ENCODE peak calls at places on chromosomes 1 and 21, in ten cellular contexts. O, D, E, N, L, I, J, F, X and U are unnamed samples.
A peak's percentile ranks its signal among the peaks of the same experiment; 100 is the strongest.

GRCh38 chr21:39048064-39048463 is 135.2 kb downstream of the PSMG1 start:
- DNase-seq in D (no peak), J (no peak), F (no peak), E (no peak), I (no peak), O (peak; percentile 60), X (no peak), N (no peak), L (no peak), U (no peak)

GRCh38 chr1:110945626-110946025 is 18.1 kb downstream of the LRIF1 start:
- DNase-seq in I (no peak), X (peak; percentile 8), O (no peak), E (no peak), F (no peak), N (no peak), D (no peak), J (no peak), L (no peak), U (no peak)

GRCh38 chr1:44170281-44170823 is 28.9 kb upstream of the KLF18 start:
- DNase-seq in L (no peak), F (no peak), J (no peak), X (no peak), O (no peak), N (no peak), I (no peak), D (no peak), E (no peak), U (no peak)

GRCh38 chr21:43645414-43645891 is 13.8 kb downstream of the HSF2BP start:
- DNase-seq in N (peak; percentile 64), L (peak; percentile 71), I (no peak), X (peak; percentile 89), J (peak; percentile 41), E (peak; percentile 67), O (peak; percentile 58), D (no peak), F (peak; percentile 57), U (peak; percentile 20)

GRCh38 chr1:181391297-181391905 is 91.9 kb upstream of the CACNA1E start:
- DNase-seq in I (no peak), O (no peak), X (no peak), L (no peak), F (no peak), D (no peak), J (no peak), N (no peak), E (no peak), U (peak; percentile 75)

GRCh38 chr1:25615172-25615541 is 1.4 kb upstream of the MAN1C1 start:
- DNase-seq in F (no peak), D (no peak), N (no peak), E (no peak), O (no peak), J (no peak), X (no peak), I (no peak), L (no peak), U (no peak)

GRCh38 chr1:66723985-66724384 is 28.3 kb upstream of the DYNLT5 start:
- DNase-seq in L (no peak), E (no peak), F (no peak), J (no peak), D (no peak), X (no peak), I (no peak), O (no peak), N (no peak), U (no peak)

GRCh38 chr1:156626079-156626438 is 6.8 kb downstream of the HAPLN2 start:
- DNase-seq in L (no peak), X (no peak), I (no peak), N (no peak), D (no peak), E (no peak), J (no peak), F (no peak), O (no peak), U (no peak)

GRCh38 chr1:6601049-6601864 is 1.4 kb downstream of the KLHL21 start:
- DNase-seq in L (peak; percentile 88), D (peak; percentile 91), X (peak; percentile 90), N (peak; percentile 91), J (peak; percentile 83), F (peak; percentile 83), I (peak; percentile 86), O (peak; percentile 78), E (peak; percentile 84), U (peak; percentile 87)

GRCh38 chr1:6603851-6604558 is 1.3 kb upstream of the KLHL21 start:
- DNase-seq in J (peak; percentile 80), D (peak; percentile 87), L (peak; percentile 79), X (no peak), E (peak; percentile 76), I (no peak), N (peak; percentile 80), F (peak; percentile 84), O (peak; percentile 81), U (peak; percentile 74)

GRCh38 chr1:6601865-6602668 is 602 bp downstream of the KLHL21 start:
- DNase-seq in O (no peak), N (no peak), F (peak; percentile 61), E (no peak), X (peak; percentile 56), D (peak; percentile 91), I (no peak), J (peak; percentile 73), L (peak; percentile 61), U (peak; percentile 61)

GRCh38 chr1:6603424-6603850 is 768 bp upstream of the KLHL21 start:
- DNase-seq in F (peak; percentile 61), O (peak; percentile 70), I (no peak), X (peak; percentile 85), N (no peak), E (peak; percentile 48), D (peak; percentile 90), L (peak; percentile 76), J (peak; percentile 49), U (no peak)

DNA sequence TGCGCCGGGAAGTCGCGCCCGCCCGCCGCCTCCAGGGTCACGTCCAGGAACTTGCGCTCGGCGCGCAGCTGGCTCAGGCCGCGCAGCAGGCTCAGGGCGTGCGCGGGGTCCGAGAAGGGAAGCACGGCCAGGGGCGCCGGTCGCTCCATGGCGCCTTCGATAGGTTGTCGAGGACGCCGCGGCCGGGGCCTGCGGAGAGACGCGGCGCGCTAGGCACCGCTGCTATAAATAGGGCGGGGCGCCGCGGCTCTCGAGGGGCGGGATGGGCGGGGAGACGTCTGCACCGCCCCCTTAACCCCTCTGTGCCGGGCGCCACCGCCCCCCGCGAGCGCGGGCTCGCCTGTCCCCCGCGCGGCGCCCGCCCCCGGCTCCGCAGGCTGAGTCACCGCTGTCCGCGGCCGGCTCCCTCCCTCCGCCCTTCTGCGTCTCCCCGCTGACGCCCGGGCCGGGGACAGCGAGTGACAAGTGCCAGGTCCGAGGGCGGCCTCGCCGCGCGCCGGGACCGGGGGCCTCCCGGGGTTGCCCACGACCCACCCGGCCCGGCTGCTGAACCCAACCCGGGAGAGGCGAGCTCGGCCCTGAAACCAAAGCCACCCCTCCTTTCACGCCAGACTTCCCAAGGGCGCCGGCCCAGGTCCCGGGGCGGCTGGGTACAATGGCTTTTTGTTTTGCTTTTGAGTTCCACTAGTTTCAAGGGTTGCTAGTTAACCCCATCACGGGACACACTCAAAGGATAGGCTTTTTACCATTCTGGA is at the start of gene KLHL21:
- DNase-seq in E (peak; percentile 75), X (peak; percentile 93), D (peak; percentile 97), F (peak; percentile 89), I (peak; percentile 66), O (peak; percentile 93), L (peak; percentile 93), N (peak; percentile 87), J (peak; percentile 95), U (peak; percentile 93)
- TF ChIP-seq POLR2A in E (peak; percentile 86), X (peak; percentile 76), D (peak; percentile 38), F (no peak), I (peak; percentile 89), O (peak; percentile 70), L (peak; percentile 92), N (peak; percentile 85), J (peak; percentile 92), U (peak; percentile 92)

DNA sequence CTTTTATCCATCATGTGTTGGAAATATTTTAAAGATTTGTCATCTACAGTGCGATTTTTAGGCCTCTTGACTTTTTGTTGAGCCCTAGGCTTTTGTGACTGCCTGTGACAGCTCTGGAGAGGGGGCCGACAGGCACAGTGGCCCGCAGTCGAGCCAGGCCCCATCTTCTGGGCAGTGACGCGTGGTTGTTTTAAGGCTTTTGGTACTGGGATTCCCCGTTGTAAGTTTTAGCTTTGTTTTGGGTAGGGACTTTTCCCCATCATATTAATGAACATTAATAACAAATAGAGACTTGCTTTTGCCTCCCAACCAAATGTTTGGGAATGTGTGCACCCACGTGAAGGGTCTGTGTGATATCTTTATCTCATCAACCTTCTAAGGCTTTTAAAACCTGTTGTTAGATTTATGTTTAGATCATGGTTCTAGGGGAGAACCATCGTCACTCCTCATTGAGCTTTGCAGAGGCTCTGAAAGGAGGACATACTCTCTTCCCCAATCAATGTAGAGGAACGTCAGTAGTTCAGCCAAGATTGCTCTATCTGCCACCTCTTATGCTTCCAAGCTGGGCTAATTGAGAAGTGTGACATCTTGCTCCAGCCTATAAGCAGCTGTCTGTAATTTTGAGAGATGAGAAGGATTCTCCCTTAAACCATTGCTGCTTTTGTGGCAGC is 34.6 kb downstream of the MAPKAPK2 start:
- DNase-seq in D (no peak), E (no peak), I (no peak), J (no peak), X (no peak), O (no peak), F (no peak), N (no peak), L (no peak), U (no peak)
- TF ChIP-seq POLR2A in D (no peak), E (no peak), I (no peak), J (no peak), X (no peak), O (no peak), F (no peak), N (no peak), L (no peak), U (no peak)

GRCh38 chr21:35025206-35026152 is 23.6 kb downstream of the RUNX1 start:
- DNase-seq in J (no peak), D (no peak), X (peak; percentile 62), F (no peak), N (no peak), O (no peak), I (no peak), E (no peak), L (no peak), U (no peak)

GRCh38 chr21:35027558-35028450 is 21.3 kb downstream of the RUNX1 start:
- DNase-seq in F (no peak), O (no peak), J (no peak), X (peak; percentile 35), N (no peak), D (no peak), E (no peak), L (no peak), I (no peak), U (no peak)

GRCh38 chr21:35026153-35026499 is 23.0 kb downstream of the RUNX1 start:
- DNase-seq in J (no peak), O (no peak), F (no peak), I (no peak), D (no peak), N (no peak), L (no peak), X (peak; percentile 64), E (no peak), U (no peak)

GRCh38 chr21:35028451-35028757 is 20.7 kb downstream of the RUNX1 start:
- DNase-seq in L (no peak), J (no peak), D (no peak), X (no peak), E (no peak), F (no peak), N (no peak), O (no peak), I (no peak), U (no peak)

GRCh38 chr21:35026617-35027557 is 22.2 kb downstream of the RUNX1 start:
- DNase-seq in X (peak; percentile 98), J (peak; percentile 69), E (peak; percentile 29), N (no peak), I (peak; percentile 27), L (no peak), O (peak; percentile 44), F (peak; percentile 74), D (peak; percentile 98), U (peak; percentile 21)
- TF ChIP-seq POLR2A in X (peak; percentile 35), J (no peak), E (no peak), N (no peak), I (no peak), L (no peak), O (no peak), F (no peak), D (no peak), U (no peak)

DNA sequence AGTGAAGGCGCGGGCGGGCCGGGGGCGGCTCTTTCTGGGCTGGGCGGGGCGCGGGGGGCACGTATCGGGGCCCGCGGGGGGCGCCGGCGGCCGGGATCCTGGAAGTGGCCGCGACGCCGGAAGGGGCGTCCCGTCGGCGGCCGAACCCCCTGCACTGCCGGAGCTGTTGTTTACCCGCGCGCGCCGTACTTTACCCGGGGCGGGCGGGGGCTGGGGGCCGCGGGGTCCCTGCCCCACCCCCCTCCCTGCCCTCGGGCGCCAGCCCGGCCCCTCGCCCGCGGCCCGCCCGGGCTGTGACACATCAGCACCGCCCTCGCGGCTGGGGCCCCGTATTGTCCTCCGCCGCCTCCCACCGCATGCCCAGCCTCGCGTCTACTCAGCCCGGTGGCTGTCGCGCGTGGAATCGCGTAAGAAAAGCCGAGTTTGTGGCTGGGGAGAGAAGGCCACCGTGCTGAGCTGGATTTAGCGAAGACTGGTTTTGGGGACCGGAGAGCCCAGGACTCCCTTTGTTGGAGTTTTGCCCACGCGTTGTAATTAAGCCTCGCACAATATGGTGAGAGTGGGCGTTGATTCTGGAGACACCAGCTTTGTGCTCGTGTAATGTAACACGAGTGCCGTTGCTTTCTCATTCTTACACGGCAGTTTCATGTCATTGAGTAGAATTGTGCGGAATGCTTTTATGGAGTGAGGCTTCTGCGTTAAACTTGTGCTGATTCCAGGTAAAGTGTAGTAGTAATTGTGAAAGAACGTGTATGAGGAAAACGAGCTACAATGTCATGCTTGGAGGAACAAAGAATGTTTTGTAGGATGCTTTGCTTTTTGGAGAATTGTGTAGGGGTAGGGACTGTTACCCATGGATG is 554 bp downstream of the BACH1 start:
- DNase-seq in I (peak; percentile 62), N (peak; percentile 31), O (peak; percentile 66), D (peak; percentile 93), F (peak; percentile 67), L (peak; percentile 51), E (peak; percentile 35), J (peak; percentile 71), X (peak; percentile 75), U (peak; percentile 59)
- TF ChIP-seq POLR2A in I (peak; percentile 49), N (no peak), O (no peak), D (no peak), F (no peak), L (no peak), E (no peak), J (no peak), X (no peak), U (no peak)